ENCODE peak calls at places on chromosomes 16 and 17, in nine cellular contexts. G is colonic mucosa, X is lower lobe of right lung, Y is Panc1, Q is IMR-90, V is HL-60, I is foreskin fibroblast, P is AG10803, A is MM.1S. C is an unnamed sample.

GRCh38 chr17:71922439-71922838 is 198.4 kb upstream of the SOX9 start:
- DNase-seq in G (no peak), X (no peak), Y (peak), Q (peak), V (no peak), I (peak), P (peak), A (peak), C (peak)

GRCh38 chr17:61389670-61390478 is 9.8 kb upstream of the TBX2 start:
- DNase-seq in G (no peak), X (no peak), Y (no peak), Q (peak), V (no peak), I (no peak), P (peak), A (peak), C (peak)

GRCh38 chr16:12000032-12000431 is 23.5 kb downstream of the SNX29 start:
- DNase-seq in G (no peak), X (no peak), Y (no peak), Q (no peak), V (no peak), I (no peak), P (no peak), A (no peak), C (no peak)

GRCh38 chr16:1707193-1707790 is 1.3 kb downstream of the MAPK8IP3 start:
- DNase-seq in G (no peak), X (no peak), Y (no peak), Q (peak), V (no peak), I (peak), P (peak), A (peak), C (peak)

GRCh38 chr16:78278047-78278446 is 178.6 kb downstream of the WWOX start:
- DNase-seq in G (no peak), X (no peak), Y (no peak), Q (no peak), V (no peak), I (no peak), P (no peak), A (no peak), C (no peak)

GRCh38 chr16:19114359-19115147 is 789 bp downstream of the ITPRIPL2 start:
- DNase-seq in G (peak), X (peak), Y (no peak), Q (peak), V (no peak), I (peak), P (peak), A (no peak), C (peak)

GRCh38 chr17:28960256-28961106 is 9.2 kb upstream of the PHF12 start:
- DNase-seq in G (no peak), X (no peak), Y (no peak), Q (no peak), V (no peak), I (no peak), P (no peak), A (no peak), C (no peak)

GRCh38 chr17:19415806-19416775 is 5.1 kb downstream of the RNF112 start:
- DNase-seq in G (no peak), X (no peak), Y (no peak), Q (no peak), V (no peak), I (no peak), P (no peak), A (no peak), C (no peak)

GRCh38 chr16:19265531-19265930 is 20.0 kb upstream of the CLEC19A start:
- DNase-seq in G (no peak), X (no peak), Y (no peak), Q (no peak), V (no peak), I (no peak), P (no peak), A (no peak), C (no peak)

GRCh38 chr16:7334801-7335560 is 2.3 kb downstream of the RBFOX1 start:
- DNase-seq in G (no peak), X (no peak), Y (no peak), Q (no peak), V (no peak), I (no peak), P (no peak), A (no peak), C (no peak)

GRCh38 chr17:68600123-68600880 is 865 bp downstream of the FAM20A start:
- DNase-seq in G (no peak), X (peak), Y (no peak), Q (no peak), V (no peak), I (no peak), P (no peak), A (no peak), C (no peak)

GRCh38 chr17:8076502-8077266 is 10.8 kb downstream of the ALOX12B start:
- DNase-seq in G (no peak), X (peak), Y (no peak), Q (no peak), V (no peak), I (no peak), P (no peak), A (no peak), C (no peak)

GRCh38 chr16:17416461-17417221 is 54.1 kb downstream of the XYLT1 start:
- DNase-seq in G (peak), X (peak), Y (no peak), Q (peak), V (peak), I (peak), P (peak), A (peak), C (peak)

GRCh38 chr16:49523435-49524159 is 150.0 kb downstream of the C16orf78 start:
- DNase-seq in G (no peak), X (no peak), Y (no peak), Q (no peak), V (no peak), I (no peak), P (no peak), A (no peak), C (no peak)

GRCh38 chr17:16877102-16877501 is 94.8 kb downstream of the TNFRSF13B start:
- DNase-seq in G (no peak), X (no peak), Y (no peak), Q (no peak), V (no peak), I (peak), P (no peak), A (no peak), C (no peak)

GRCh38 chr17:29110372-29110757 is 67.4 kb downstream of the PIPOX start:
- DNase-seq in G (no peak), X (no peak), Y (no peak), Q (no peak), V (no peak), I (no peak), P (no peak), A (no peak), C (no peak)

GRCh38 chr16:86609115-86609514 is 30.8 kb downstream of the FOXL1 start:
- DNase-seq in G (no peak), X (no peak), Y (no peak), Q (peak), V (no peak), I (peak), P (peak), A (no peak), C (peak)

GRCh38 chr16:1613240-1613639 is 1.1 kb downstream of the CRAMP1 start:
- DNase-seq in G (peak), X (no peak), Y (no peak), Q (no peak), V (no peak), I (no peak), P (no peak), A (peak), C (no peak)

GRCh38 chr17:33756021-33756420 is 462.9 kb upstream of the ASIC2 start:
- DNase-seq in G (no peak), X (no peak), Y (no peak), Q (no peak), V (no peak), I (no peak), P (no peak), A (no peak), C (no peak)

GRCh38 chr17:4545217-4545951 is 9.8 kb downstream of the MYBBP1A start:
- DNase-seq in G (no peak), X (no peak), Y (no peak), Q (no peak), V (no peak), I (no peak), P (no peak), A (no peak), C (no peak)

GRCh38 chr17:20935740-20936139 is 107.1 kb downstream of the USP22 start:
- DNase-seq in G (no peak), X (no peak), Y (peak), Q (peak), V (no peak), I (peak), P (peak), A (peak), C (peak)

GRCh38 chr17:38320482-38320881 is 23.3 kb downstream of the GPR179 start:
- DNase-seq in G (no peak), X (peak), Y (no peak), Q (no peak), V (no peak), I (no peak), P (no peak), A (no peak), C (no peak)

GRCh38 chr16:76441886-76442285 is 164.7 kb downstream of the CNTNAP4 start:
- DNase-seq in G (no peak), X (no peak), Y (no peak), Q (no peak), V (no peak), I (no peak), P (no peak), A (no peak), C (no peak)

GRCh38 chr17:979539-980405 is at the start of gene NXN:
- DNase-seq in G (peak), X (peak), Y (no peak), Q (peak), V (no peak), I (peak), P (peak), A (peak), C (peak)

GRCh38 chr17:72095316-72095715 is 25.5 kb upstream of the SOX9 start:
- DNase-seq in G (no peak), X (no peak), Y (no peak), Q (no peak), V (no peak), I (no peak), P (no peak), A (no peak), C (no peak)

GRCh38 chr16:1965610-1966009 is 984 bp upstream of the RPS2 start:
- DNase-seq in G (no peak), X (no peak), Y (no peak), Q (no peak), V (no peak), I (no peak), P (no peak), A (no peak), C (no peak)

GRCh38 chr17:27532269-27533067 is 76.2 kb downstream of the KSR1 start:
- DNase-seq in G (no peak), X (peak), Y (no peak), Q (peak), V (peak), I (no peak), P (peak), A (no peak), C (peak)

GRCh38 chr17:14069251-14069981 is at the start of gene COX10:
- DNase-seq in G (peak), X (peak), Y (peak), Q (peak), V (peak), I (peak), P (peak), A (peak), C (peak)

GRCh38 chr16:81582655-81583441 is 138.2 kb downstream of the CMIP start:
- DNase-seq in G (no peak), X (no peak), Y (no peak), Q (no peak), V (no peak), I (peak), P (peak), A (no peak), C (peak)

GRCh38 chr16:86884256-86884655 is 305.9 kb downstream of the FOXL1 start:
- DNase-seq in G (no peak), X (no peak), Y (no peak), Q (no peak), V (no peak), I (no peak), P (peak), A (no peak), C (no peak)

GRCh38 chr16:10619271-10619849 is 39.0 kb upstream of the EMP2 start:
- DNase-seq in G (peak), X (peak), Y (no peak), Q (no peak), V (no peak), I (no peak), P (no peak), A (no peak), C (no peak)

GRCh38 chr16:47732122-47732805 is 271.1 kb downstream of the PHKB start:
- DNase-seq in G (no peak), X (no peak), Y (peak), Q (peak), V (peak), I (peak), P (peak), A (no peak), C (peak)

GRCh38 chr16:17431012-17431411 is 39.7 kb downstream of the XYLT1 start:
- DNase-seq in G (no peak), X (no peak), Y (no peak), Q (peak), V (no peak), I (no peak), P (peak), A (no peak), C (no peak)

GRCh38 chr17:38729886-38730525 is at the start of gene CISD3:
- DNase-seq in G (peak), X (peak), Y (no peak), Q (peak), V (peak), I (peak), P (peak), A (peak), C (peak)

DNA sequence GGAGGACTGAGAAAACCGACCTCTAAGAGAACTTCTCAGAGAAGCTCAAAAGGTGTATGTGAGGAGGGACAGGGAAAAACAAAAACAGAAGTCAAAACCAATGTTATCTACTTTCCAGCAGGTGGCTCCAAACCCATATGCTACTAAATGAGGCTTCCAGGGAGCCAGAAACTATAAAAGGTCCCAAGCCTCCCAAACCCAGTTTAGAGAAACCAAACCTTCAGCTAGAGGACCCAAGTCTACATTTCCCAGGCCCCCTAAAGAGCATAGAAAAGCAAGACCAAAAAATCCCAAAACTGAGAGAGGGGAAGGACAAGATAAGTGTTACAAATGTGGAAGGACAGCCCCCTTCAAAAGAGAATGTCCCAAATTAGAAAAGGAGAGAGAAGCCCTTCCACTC is 3.7 kb downstream of the HPR start:
- DNase-seq in G (no peak), X (no peak), Y (peak), Q (peak), V (no peak), I (peak), P (peak), A (peak), C (peak)
- TF ChIP-seq CTCF in G (peak), X (peak), Y (peak), Q (peak), V (peak), I (peak), P (peak), A (peak), C (peak)

GRCh38 chr17:47188266-47188665 is 829 bp downstream of the CDC27 start:
- DNase-seq in G (no peak), X (no peak), Y (no peak), Q (peak), V (no peak), I (peak), P (peak), A (peak), C (peak)
- H3K4me3 ChIP-seq in G (peak), X (peak), Y (peak), Q (peak), V (peak), I (peak), P (peak), A (peak), C (peak)

GRCh38 chr17:63435681-63436522 is 10.2 kb downstream of the CYB561 start:
- DNase-seq in G (peak), X (no peak), Y (no peak), Q (no peak), V (no peak), I (no peak), P (no peak), A (no peak), C (no peak)
- TF ChIP-seq CTCF in G (no peak), X (no peak), Y (no peak), Q (no peak), V (no peak), I (no peak), P (no peak), A (no peak), C (no peak)

DNA sequence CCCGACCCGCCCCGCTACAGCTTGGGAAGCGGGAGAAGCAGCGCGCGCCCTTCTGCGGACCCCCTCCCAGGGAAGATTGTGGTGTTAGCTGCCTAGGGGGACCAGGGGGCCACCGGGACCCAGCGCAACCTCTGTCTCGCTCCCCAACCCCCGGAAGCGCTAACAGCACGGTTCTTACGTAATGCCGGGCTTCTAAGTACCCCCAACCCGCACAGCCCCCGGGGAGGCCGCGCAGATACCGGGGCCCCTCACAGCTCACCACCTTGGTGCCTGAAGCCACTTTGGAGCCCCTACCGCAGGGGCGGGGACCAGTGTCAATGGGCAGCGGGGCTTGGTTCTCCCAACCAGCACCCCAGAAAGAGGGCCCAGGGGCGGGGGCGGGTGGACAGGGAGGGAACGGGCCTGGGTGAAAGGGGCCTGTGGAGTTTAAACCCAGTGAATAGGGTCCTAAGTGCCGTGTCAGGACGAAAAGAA is 348 bp downstream of the MPP2 start:
- DNase-seq in G (no peak), X (peak), Y (no peak), Q (no peak), V (no peak), I (no peak), P (no peak), A (no peak), C (no peak)
- H3K4me3 ChIP-seq in G (peak), X (peak), Y (peak), Q (peak), V (no peak), I (peak), P (peak), A (no peak), C (peak)

GRCh38 chr16:67028555-67029248 is at the start of gene CBFB:
- DNase-seq in G (peak), X (peak), Y (peak), Q (peak), V (peak), I (peak), P (peak), A (peak), C (peak)
- TF ChIP-seq CTCF in G (no peak), X (no peak), Y (no peak), Q (peak), V (no peak), I (peak), P (peak), A (peak), C (no peak)

GRCh38 chr17:67377727-67378443 is 804 bp downstream of the PITPNC1 start:
- DNase-seq in G (peak), X (peak), Y (no peak), Q (peak), V (no peak), I (no peak), P (peak), A (peak), C (peak)

GRCh38 chr17:67376892-67377726 is at the start of gene PITPNC1:
- DNase-seq in G (peak), X (peak), Y (no peak), Q (peak), V (no peak), I (peak), P (peak), A (peak), C (peak)

GRCh38 chr17:67375761-67376160 is 1.3 kb upstream of the PITPNC1 start:
- DNase-seq in G (no peak), X (no peak), Y (no peak), Q (no peak), V (no peak), I (no peak), P (peak), A (no peak), C (no peak)

GRCh38 chr17:67375054-67375427 is 2.0 kb upstream of the PITPNC1 start:
- DNase-seq in G (no peak), X (no peak), Y (no peak), Q (no peak), V (no peak), I (no peak), P (no peak), A (no peak), C (no peak)

GRCh38 chr17:67376509-67376891 is 581 bp upstream of the PITPNC1 start:
- DNase-seq in G (no peak), X (no peak), Y (no peak), Q (peak), V (no peak), I (no peak), P (peak), A (peak), C (no peak)
- H3K4me3 ChIP-seq in G (peak), X (peak), Y (peak), Q (peak), V (peak), I (peak), P (peak), A (peak), C (peak)

C was measured in fibroblast of pulmonary artery.